ENCODE peak calls at places on chromosomes 2 and 18, in eight cellular contexts. V is AG04450, G is AG04449, M is breast epithelium, D is HFFc6, U is SK-N-SH, B is upper lobe of right lung, C is nephron progenitor cell. E is an unnamed sample.

GRCh38 chr2:189849550-189849949 is 65.3 kb downstream of the PMS1 start:
- DNase-seq in G (no peak), V (no peak), B (no peak), M (no peak), C (no peak), U (no peak), D (no peak), E (no peak)

GRCh38 chr2:165825041-165825440 is 31.0 kb upstream of the GALNT3 start:
- DNase-seq in D (no peak), B (no peak), U (no peak), G (no peak), M (no peak), V (no peak), C (no peak), E (no peak)

GRCh38 chr2:241225983-241226382 is 37.5 kb downstream of the ANO7 start:
- DNase-seq in M (no peak), V (no peak), U (no peak), G (no peak), B (no peak), D (no peak), C (no peak), E (no peak)

GRCh38 chr2:228681426-228681825 is 499.9 kb upstream of the SPHKAP start:
- DNase-seq in M (no peak), D (peak), G (no peak), B (no peak), V (no peak), C (no peak), U (peak), E (no peak)

GRCh38 chr2:131682122-131682944 is 154.6 kb downstream of the CCDC74A start:
- DNase-seq in D (peak), G (no peak), C (peak), M (peak), U (peak), B (peak), V (peak), E (peak)

GRCh38 chr2:240622631-240623235 is 2.5 kb upstream of the GPR35 start:
- DNase-seq in M (no peak), U (peak), D (no peak), B (peak), V (no peak), C (no peak), G (no peak), E (no peak)

GRCh38 chr2:109129356-109129920 is 433 bp downstream of the SH3RF3 start:
- DNase-seq in V (no peak), U (peak), G (no peak), M (no peak), B (no peak), D (no peak), C (peak), E (no peak)

GRCh38 chr2:12686708-12687107 is 30.0 kb upstream of the TRIB2 start:
- DNase-seq in V (no peak), G (no peak), B (no peak), M (no peak), C (no peak), D (no peak), U (no peak), E (no peak)

GRCh38 chr2:162524192-162524591 is 180.3 kb downstream of the GCA start:
- DNase-seq in G (no peak), V (no peak), C (peak), M (no peak), U (no peak), B (no peak), D (no peak), E (no peak)

GRCh38 chr2:212392048-212392447 is 146.6 kb downstream of the ERBB4 start:
- DNase-seq in C (no peak), V (no peak), M (no peak), B (no peak), G (no peak), U (no peak), D (peak), E (no peak)

GRCh38 chr18:24677011-24677410 is 216.6 kb downstream of the HRH4 start:
- DNase-seq in B (no peak), D (peak), C (no peak), G (no peak), U (no peak), M (no peak), V (no peak), E (no peak)

GRCh38 chr2:200042102-200042735 is 86.8 kb downstream of the MAIP1 start:
- DNase-seq in G (no peak), B (no peak), C (no peak), V (no peak), U (no peak), M (no peak), D (peak), E (no peak)

GRCh38 chr18:62460851-62461300 is 61.9 kb upstream of the ZCCHC2 start:
- DNase-seq in G (no peak), V (no peak), B (no peak), U (no peak), C (no peak), M (no peak), D (no peak), E (no peak)

GRCh38 chr2:76406134-76406855 is 695.6 kb upstream of the GCFC2 start:
- DNase-seq in M (no peak), C (no peak), G (no peak), V (no peak), B (no peak), U (no peak), D (no peak), E (no peak)

GRCh38 chr18:79954791-79955190 is 3.3 kb upstream of the SLC66A2 start:
- DNase-seq in G (no peak), D (no peak), V (no peak), C (no peak), U (no peak), B (no peak), M (peak), E (peak)

GRCh38 chr2:138742446-138743057 is 37.6 kb downstream of the NXPH2 start:
- DNase-seq in G (no peak), B (no peak), M (no peak), U (no peak), C (no peak), V (no peak), D (no peak), E (no peak)

GRCh38 chr2:37641582-37642111 is 29.8 kb downstream of the CDC42EP3 start:
- DNase-seq in D (peak), B (no peak), C (no peak), U (peak), V (peak), G (no peak), M (no peak), E (no peak)

GRCh38 chr18:58195278-58195721 is 151.3 kb downstream of the NEDD4L start:
- DNase-seq in V (no peak), G (no peak), C (peak), U (no peak), M (peak), B (peak), D (no peak), E (no peak)

GRCh38 chr2:192288290-192288689 is 93.6 kb upstream of the TMEFF2 start:
- DNase-seq in C (no peak), V (no peak), U (no peak), B (no peak), D (no peak), M (no peak), G (no peak), E (no peak)

GRCh38 chr2:5322414-5322813 is 369.8 kb upstream of the SOX11 start:
- DNase-seq in V (no peak), M (no peak), B (no peak), U (no peak), G (no peak), D (no peak), C (no peak), E (no peak)

GRCh38 chr2:159706385-159706980 is 5.8 kb upstream of the MARCHF7 start:
- DNase-seq in M (no peak), G (no peak), V (no peak), C (no peak), U (no peak), B (no peak), D (peak), E (no peak)

GRCh38 chr2:150486539-150487484 is 655 bp downstream of the RND3 start:
- DNase-seq in C (peak), G (no peak), U (peak), V (no peak), B (no peak), M (peak), D (peak), E (no peak)

GRCh38 chr18:79427368-79428225 is 31.9 kb downstream of the NFATC1 start:
- DNase-seq in B (no peak), G (no peak), V (no peak), D (no peak), M (no peak), C (no peak), U (no peak), E (no peak)

GRCh38 chr2:127453392-127454171 is 35.4 kb downstream of the PROC start:
- DNase-seq in M (no peak), U (peak), V (no peak), B (no peak), D (no peak), C (no peak), G (no peak), E (no peak)

GRCh38 chr2:1997409-1997808 is 253.1 kb upstream of the PXDN start:
- DNase-seq in B (no peak), D (no peak), G (no peak), M (no peak), V (no peak), U (no peak), C (no peak), E (no peak)

GRCh38 chr2:203470371-203470770 is 64.7 kb downstream of the RAPH1 start:
- DNase-seq in V (no peak), U (peak), M (no peak), B (no peak), G (no peak), C (no peak), D (no peak), E (no peak)

GRCh38 chr2:220789961-220790360 is 782.1 kb downstream of the EPHA4 start:
- DNase-seq in C (no peak), V (no peak), D (peak), U (no peak), G (peak), B (no peak), M (no peak), E (no peak)

GRCh38 chr2:127293386-127293757 is 572 bp downstream of the ERCC3 start:
- DNase-seq in G (no peak), V (no peak), D (no peak), M (no peak), B (no peak), U (peak), C (peak), E (no peak)

GRCh38 chr2:209584915-209585314 is 161.1 kb downstream of the MAP2 start:
- DNase-seq in D (no peak), V (no peak), U (no peak), C (no peak), M (no peak), G (no peak), B (no peak), E (no peak)

GRCh38 chr2:70767699-70768584 is at the start of gene ADD2:
- DNase-seq in U (peak), C (peak), V (no peak), G (no peak), D (no peak), M (no peak), B (peak), E (no peak)

GRCh38 chr18:79942786-79943607 is 8.5 kb downstream of the SLC66A2 start:
- DNase-seq in V (no peak), U (no peak), M (peak), C (no peak), B (peak), D (no peak), G (no peak), E (peak)

GRCh38 chr18:70085641-70086040 is 119.8 kb downstream of the RTTN start:
- DNase-seq in M (no peak), D (no peak), G (no peak), V (no peak), U (no peak), C (no peak), B (no peak), E (no peak)

DNA sequence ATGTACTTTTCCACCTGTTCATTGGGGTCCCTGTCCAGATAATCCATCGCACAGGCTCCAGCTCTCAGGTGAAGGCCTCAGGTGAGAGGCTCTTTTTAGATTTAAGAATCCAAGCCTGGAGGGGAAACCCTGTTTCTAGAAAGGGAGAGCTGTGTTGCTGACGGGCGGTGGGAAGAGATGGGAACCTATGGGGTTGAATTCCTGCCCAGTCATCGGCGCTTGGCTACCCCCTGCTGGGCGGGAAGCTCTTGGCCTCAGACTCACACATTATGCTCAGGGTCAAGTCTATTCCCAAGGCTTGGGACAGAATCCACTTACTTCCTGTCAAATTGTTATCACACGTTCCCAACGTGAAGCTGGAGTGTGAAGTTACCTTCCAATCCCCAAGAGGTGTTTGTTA is 181.9 kb upstream of the ETAA1 start:
- DNase-seq in B (peak), M (no peak), C (peak), D (peak), V (peak), G (peak), U (peak), E (no peak)
- TF ChIP-seq CTCF in B (peak), M (no peak), C (peak), D (peak), V (peak), G (peak), U (peak), E (no peak)

DNA sequence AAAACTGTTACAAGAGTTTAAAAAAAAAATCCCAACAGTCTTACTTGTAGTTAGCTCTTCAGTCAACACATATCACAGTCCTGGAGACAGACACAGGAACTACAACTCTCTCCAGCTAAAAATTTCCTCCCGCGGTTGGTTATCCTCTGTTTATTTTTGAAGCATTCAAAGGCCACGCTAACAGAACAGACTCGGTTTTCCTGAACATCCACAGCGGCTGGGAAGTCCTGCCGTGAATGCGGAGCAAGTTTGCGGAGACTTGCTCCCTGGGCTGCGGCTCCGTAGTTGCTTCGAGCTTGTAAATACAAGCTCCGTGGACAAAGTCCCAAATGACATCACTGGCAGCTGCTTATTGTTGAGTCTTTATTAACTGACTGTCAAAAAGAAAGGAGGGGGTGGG is at the start of gene NCKAP5:
- DNase-seq in G (no peak), U (no peak), V (peak), M (no peak), C (no peak), B (no peak), D (peak), E (no peak)
- TF ChIP-seq CTCF in G (no peak), U (no peak), V (peak), M (peak), C (no peak), B (peak), D (peak), E (no peak)

DNA sequence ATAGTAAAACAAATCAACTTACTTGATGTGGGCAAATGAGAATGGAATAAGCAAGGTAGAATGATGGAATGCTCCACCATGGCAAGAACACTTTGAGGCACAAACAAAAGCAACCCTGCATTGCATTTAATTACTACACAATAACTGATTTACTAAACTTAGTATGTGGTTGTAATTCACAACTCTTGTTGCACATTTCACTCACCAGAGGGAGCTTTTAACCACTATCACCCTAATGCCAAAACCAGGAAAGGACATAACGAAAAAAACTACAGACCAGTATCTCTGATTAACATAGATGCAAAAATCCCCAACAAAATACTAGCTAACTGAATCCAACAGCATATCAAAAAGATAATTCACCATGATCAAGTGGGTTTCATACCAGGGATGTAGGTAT is 659.8 kb downstream of the CPS1 start:
- DNase-seq in B (no peak), D (no peak), C (no peak), U (no peak), G (no peak), V (no peak), M (no peak), E (no peak)
- TF ChIP-seq CTCF in B (peak), D (peak), C (peak), U (peak), G (no peak), V (no peak), M (no peak), E (no peak)

GRCh38 chr2:136117909-136118818 is at the start of gene CXCR4:
- DNase-seq in C (peak), B (peak), U (peak), D (no peak), M (peak), V (no peak), G (no peak), E (no peak)
- TF ChIP-seq CTCF in C (peak), B (no peak), U (no peak), D (no peak), M (no peak), V (no peak), G (no peak), E (no peak)

GRCh38 chr2:219731173-219731572 is 103.7 kb downstream of the SLC4A3 start:
- DNase-seq in G (no peak), V (no peak), D (no peak), U (no peak), B (no peak), C (no peak), M (no peak), E (no peak)
- TF ChIP-seq CTCF in G (no peak), V (no peak), D (no peak), U (no peak), B (no peak), C (no peak), M (no peak), E (no peak)

GRCh38 chr2:128531856-128532255 is 213.2 kb upstream of the HS6ST1 start:
- DNase-seq in V (no peak), G (no peak), D (no peak), M (no peak), U (no peak), C (no peak), B (no peak), E (no peak)
- TF ChIP-seq CTCF in V (no peak), G (no peak), D (peak), M (no peak), U (no peak), C (no peak), B (peak), E (no peak)

E was measured in omental fat pad.